ENCODE peak calls at places on chromosome 4, in eight cellular contexts. B is activated CD4-positive, CD25-positive, alpha-beta regulatory T cell treated with anti-CD3 and anti-CD28 coated beads, Interleukin-2, amount 50 U/mL, for 72 hours; W is CD8-positive, alpha-beta T cell; R is GM10248; Z is mesothelial cell of epicardium; K is iPS DF 6.9; I is NCI-H1436 treated with DMSO at 0.1 percent for 48 hours; S is aorta. C is an unnamed sample.

GRCh38 chr4:139973015-139973414 is 181.0 kb downstream of the MAML3 start:
- DNase-seq in B (no peak), W (no peak), R (no peak), Z (no peak), K (no peak), I (no peak), S (no peak), C (no peak)

GRCh38 chr4:1382776-1383727 is 23.2 kb downstream of the NKX1-1 start:
- DNase-seq in B (no peak), W (no peak), R (no peak), Z (no peak), K (no peak), I (no peak), S (peak; percentile 71), C (no peak)

GRCh38 chr4:39348371-39349265 is 17.5 kb downstream of the RFC1 start:
- DNase-seq in B (no peak), W (no peak), R (no peak), Z (no peak), K (no peak), I (no peak), S (no peak), C (no peak)

GRCh38 chr4:6855692-6856297 is 53.8 kb upstream of the TBC1D14 start:
- DNase-seq in B (no peak), W (no peak), R (peak; percentile 68), Z (no peak), K (no peak), I (no peak), S (no peak), C (no peak)

GRCh38 chr4:117801756-117802155 is 232.5 kb upstream of the NDST3 start:
- DNase-seq in B (no peak), W (no peak), R (no peak), Z (no peak), K (no peak), I (no peak), S (no peak), C (no peak)

GRCh38 chr4:22268350-22269025 is 247.4 kb downstream of the ADGRA3 start:
- DNase-seq in B (no peak), W (no peak), R (no peak), Z (no peak), K (no peak), I (no peak), S (no peak), C (no peak)

GRCh38 chr4:19944806-19945205 is 306.9 kb upstream of the SLIT2 start:
- DNase-seq in B (no peak), W (no peak), R (no peak), Z (no peak), K (no peak), I (no peak), S (no peak), C (no peak)

GRCh38 chr4:120857312-120857711 is 65.2 kb downstream of the PRDM5 start:
- DNase-seq in B (no peak), W (no peak), R (no peak), Z (no peak), K (no peak), I (no peak), S (no peak), C (no peak)

GRCh38 chr4:140884431-140885058 is 128.4 kb upstream of the TBC1D9 start:
- DNase-seq in B (no peak), W (no peak), R (peak; percentile 70), Z (no peak), K (peak; percentile 75), I (no peak), S (no peak), C (peak; percentile 79)

GRCh38 chr4:8040607-8041006 is 100.9 kb upstream of the AFAP1 start:
- DNase-seq in B (no peak), W (no peak), R (no peak), Z (no peak), K (no peak), I (no peak), S (no peak), C (no peak)

GRCh38 chr4:3322059-3322550 is 29.3 kb downstream of the RGS12 start:
- DNase-seq in B (no peak), W (no peak), R (no peak), Z (peak; percentile 17), K (no peak), I (no peak), S (peak; percentile 60), C (no peak)

GRCh38 chr4:128287159-128287870 is at the start of gene PGRMC2:
- DNase-seq in B (no peak), W (no peak), R (no peak), Z (no peak), K (no peak), I (no peak), S (no peak), C (peak; percentile 47)

GRCh38 chr4:16794816-16795445 is 103.5 kb downstream of the LDB2 start:
- DNase-seq in B (no peak), W (no peak), R (peak; percentile 24), Z (peak; percentile 44), K (peak; percentile 58), I (no peak), S (no peak), C (peak; percentile 42)

GRCh38 chr4:89324671-89325070 is 17.1 kb upstream of the GPRIN3 start:
- DNase-seq in B (no peak), W (no peak), R (peak; percentile 34), Z (no peak), K (no peak), I (no peak), S (no peak), C (peak; percentile 94)

GRCh38 chr4:176271749-176272148 is 2.7 kb upstream of the ASB5 start:
- DNase-seq in B (no peak), W (no peak), R (no peak), Z (no peak), K (no peak), I (no peak), S (no peak), C (no peak)

GRCh38 chr4:182303847-182304246 is 60.6 kb downstream of the TENM3 start:
- DNase-seq in B (no peak), W (no peak), R (no peak), Z (no peak), K (no peak), I (no peak), S (no peak), C (no peak)

GRCh38 chr4:158875026-158875425 is 106.2 kb downstream of the FNIP2 start:
- DNase-seq in B (no peak), W (no peak), R (no peak), Z (no peak), K (no peak), I (no peak), S (no peak), C (no peak)

GRCh38 chr4:73885570-73886230 is 16.5 kb downstream of the CXCL1 start:
- DNase-seq in B (no peak), W (no peak), R (no peak), Z (no peak), K (no peak), I (no peak), S (no peak), C (no peak)

GRCh38 chr4:142402925-142403324 is 443.2 kb downstream of the INPP4B start:
- DNase-seq in B (no peak), W (no peak), R (no peak), Z (no peak), K (no peak), I (no peak), S (no peak), C (no peak)

GRCh38 chr4:158836828-158837449 is 68.1 kb downstream of the FNIP2 start:
- DNase-seq in B (no peak), W (no peak), R (no peak), Z (no peak), K (no peak), I (no peak), S (no peak), C (no peak)

GRCh38 chr4:52979821-52980590 is 117.9 kb downstream of the RASL11B start:
- DNase-seq in B (no peak), W (no peak), R (no peak), Z (no peak), K (no peak), I (no peak), S (no peak), C (no peak)

GRCh38 chr4:174422893-174423256 is 99.4 kb downstream of the HPGD start:
- DNase-seq in B (no peak), W (no peak), R (no peak), Z (no peak), K (no peak), I (no peak), S (no peak), C (peak; percentile 64)